ENCODE peak calls at places on chromosome 6, in five cellular contexts. P, F, L, R and E are unnamed samples.

GRCh38 chr6:37024665-37025337 is 19.3 kb downstream of the FGD2 start:
- DNase-seq in R (no peak), F (peak), P (no peak), L (no peak), E (no peak)

GRCh38 chr6:170027111-170028043 is 263.5 kb downstream of the DLL1 start:
- DNase-seq in P (no peak), L (no peak), F (no peak), R (peak), E (peak)

GRCh38 chr6:28589234-28589951 is 63.7 kb downstream of the GPX5 start:
- DNase-seq in F (peak), P (peak), L (no peak), R (peak), E (peak)

GRCh38 chr6:134739299-134740090 is 210.4 kb downstream of the ALDH8A1 start:
- DNase-seq in F (no peak), L (no peak), R (peak), P (peak), E (peak)

GRCh38 chr6:169251371-169251802 is 2.3 kb downstream of the THBS2 start:
- DNase-seq in R (no peak), L (no peak), F (no peak), P (no peak), E (no peak)

GRCh38 chr6:105091140-105091829 is 88.5 kb downstream of the POPDC3 start:
- DNase-seq in P (no peak), R (peak), L (no peak), F (no peak), E (no peak)

GRCh38 chr6:53796791-53797190 is 2.0 kb downstream of the LRRC1 start:
- DNase-seq in F (no peak), L (no peak), R (peak), P (no peak), E (peak)

GRCh38 chr6:139161169-139161568 is 26.3 kb downstream of the HECA start:
- DNase-seq in F (no peak), R (peak), L (no peak), P (no peak), E (peak)

GRCh38 chr6:49540614-49541013 is 9.9 kb upstream of the C6orf141 start:
- DNase-seq in L (no peak), P (no peak), R (no peak), F (no peak), E (no peak)

GRCh38 chr6:12315292-12316081 is 25.3 kb downstream of the EDN1 start:
- DNase-seq in P (no peak), R (no peak), F (no peak), L (no peak), E (no peak)

GRCh38 chr6:123808556-123808955 is 4.9 kb downstream of the NKAIN2 start:
- DNase-seq in L (no peak), F (peak), R (no peak), P (no peak), E (no peak)

GRCh38 chr6:18498408-18498807 is 111.3 kb downstream of the RNF144B start:
- DNase-seq in F (no peak), R (no peak), P (no peak), L (no peak), E (no peak)

GRCh38 chr6:31713991-31714684 is 1.0 kb upstream of the LY6G6D start:
- DNase-seq in P (no peak), F (no peak), L (no peak), R (no peak), E (no peak)

GRCh38 chr6:128731249-128732165 is 151.4 kb upstream of the LAMA2 start:
- DNase-seq in L (no peak), R (peak), F (peak), P (peak), E (peak)

GRCh38 chr6:111657146-111657545 is 51.5 kb upstream of the TRAF3IP2 start:
- DNase-seq in P (peak), R (peak), F (no peak), L (no peak), E (peak)

GRCh38 chr6:18488526-18489270 is 101.5 kb downstream of the RNF144B start:
- DNase-seq in L (no peak), F (no peak), R (no peak), P (no peak), E (peak)

GRCh38 chr6:34239240-34239825 is 2.7 kb downstream of the HMGA1 start:
- DNase-seq in L (no peak), P (no peak), F (no peak), R (peak), E (no peak)
- H3K4me3 ChIP-seq in L (no peak), P (no peak), F (peak), R (no peak), E (no peak)

GRCh38 chr6:63352587-63353281 is 33.0 kb upstream of the LGSN start:
- DNase-seq in F (peak), R (peak), L (no peak), P (peak), E (peak)
- TF ChIP-seq CTCF in F (peak), R (peak), L (peak), P (peak), E (peak)

GRCh38 chr6:166725571-166725970 is 98.5 kb upstream of the RPS6KA2 start:
- DNase-seq in P (no peak), L (no peak), F (no peak), R (no peak), E (no peak)
- H3K4me3 ChIP-seq in P (no peak), L (no peak), F (no peak), R (no peak), E (no peak)

DNA sequence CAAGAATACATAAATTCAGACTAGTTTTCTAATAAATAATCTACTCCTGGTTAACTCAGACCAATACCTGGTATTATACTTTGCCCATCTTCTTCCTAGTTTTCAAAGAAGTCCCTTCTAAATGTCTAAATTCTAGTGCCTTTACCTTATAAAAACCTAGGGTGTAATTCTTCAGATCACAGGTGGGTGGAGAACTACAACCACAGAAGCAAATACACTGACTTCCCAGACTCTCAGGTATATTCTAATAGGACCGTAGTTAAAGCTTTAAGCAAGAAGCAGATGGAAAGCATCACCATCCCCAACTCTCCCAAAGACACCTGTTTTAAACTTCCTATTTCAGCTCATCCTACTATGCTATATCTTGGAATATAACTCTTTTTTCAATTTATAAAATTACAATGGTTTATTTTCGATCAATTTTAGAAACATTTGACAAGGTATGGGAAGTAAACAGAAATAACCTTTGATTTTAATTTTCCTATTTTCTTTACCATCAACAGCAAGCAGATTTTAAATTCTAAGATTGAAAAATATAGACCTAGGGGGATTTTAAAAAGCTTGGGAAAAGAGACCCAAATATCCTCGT is 15.8 kb downstream of the MAN1A1 start:
- DNase-seq in R (no peak), L (no peak), P (no peak), F (no peak), E (peak)
- TF ChIP-seq CTCF in R (peak), L (peak), P (peak), F (peak), E (peak)

GRCh38 chr6:159282351-159282750 is 113.2 kb downstream of the FNDC1 start:
- DNase-seq in P (no peak), L (no peak), F (no peak), R (no peak), E (no peak)

GRCh38 chr6:159278626-159279025 is 109.4 kb downstream of the FNDC1 start:
- DNase-seq in L (no peak), F (no peak), P (no peak), R (no peak), E (no peak)

DNA sequence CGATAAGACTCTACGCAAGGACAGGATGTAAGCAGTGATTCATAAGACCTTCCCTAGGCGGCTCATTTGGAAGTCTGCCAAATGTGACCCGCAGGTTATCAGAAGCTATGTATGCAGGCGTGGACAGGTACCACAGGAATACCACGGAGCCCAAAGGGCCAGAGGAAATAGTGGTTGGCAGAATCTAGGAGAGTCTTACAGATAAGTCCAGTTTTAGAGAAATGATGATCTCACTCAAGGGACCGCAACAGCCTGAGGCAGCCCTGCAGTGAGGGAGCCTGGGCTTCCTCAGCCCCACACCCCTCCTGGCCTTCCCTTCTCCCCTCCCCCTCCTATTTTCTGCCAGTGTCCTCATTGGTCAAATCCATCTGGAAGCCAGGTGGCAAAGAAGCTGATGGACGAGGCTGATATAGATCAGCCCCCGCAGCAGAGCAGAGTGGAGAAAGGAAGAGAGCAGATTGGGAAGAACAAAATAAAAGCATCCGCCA is 110.6 kb downstream of the FNDC1 start:
- DNase-seq in R (no peak), P (peak), L (no peak), F (no peak), E (peak)
- H3K4me3 ChIP-seq in R (no peak), P (no peak), L (no peak), F (no peak), E (no peak)